ENCODE peak calls at places on chromosomes 13 and 19, in six cellular contexts. H is adipocyte, W is endothelial cell of umbilical vein, V is mesendoderm, O is kidney, F is NT2/D1. G is an unnamed sample.

GRCh38 chr13:92197669-92198068 is 799.2 kb downstream of the GPC5 start:
- DNase-seq in H (no peak), W (no peak), V (no peak), O (no peak), F (no peak), G (no peak)

GRCh38 chr19:39684283-39684682 is 20.0 kb upstream of the LGALS14 start:
- DNase-seq in H (no peak), W (no peak), V (peak; percentile 29), O (no peak), F (no peak), G (no peak)

GRCh38 chr13:86572115-86572514 is 772.9 kb upstream of the SLITRK6 start:
- DNase-seq in H (no peak), W (peak; percentile 1), V (no peak), O (no peak), F (no peak), G (no peak)

GRCh38 chr19:23286477-23286876 is 36.3 kb upstream of the ZNF724 start:
- DNase-seq in H (peak; percentile 2), W (no peak), V (peak; percentile 57), O (no peak), F (peak; percentile 42), G (no peak)

GRCh38 chr13:29260684-29261083 is 334.8 kb downstream of the SLC7A1 start:
- DNase-seq in H (no peak), W (no peak), V (peak; percentile 23), O (no peak), F (no peak), G (no peak)

GRCh38 chr19:3201072-3201700 is 15.5 kb downstream of the NCLN start:
- DNase-seq in H (no peak), W (no peak), V (no peak), O (no peak), F (no peak), G (no peak)

GRCh38 chr19:11964496-11964857 is 363 bp upstream of the ZNF763 start:
- DNase-seq in H (no peak), W (no peak), V (no peak), O (peak; percentile 80), F (no peak), G (no peak)

GRCh38 chr19:13841339-13842293 is 35.3 kb upstream of the NANOS3 start:
- DNase-seq in H (peak; percentile 73), W (no peak), V (no peak), O (peak; percentile 93), F (no peak), G (peak; percentile 82)

GRCh38 chr19:43694553-43694952 is 21.3 kb upstream of the IRGC start:
- DNase-seq in H (no peak), W (no peak), V (no peak), O (no peak), F (no peak), G (no peak)

GRCh38 chr13:37495046-37495445 is 103.5 kb downstream of the POSTN start:
- DNase-seq in H (peak; percentile 45), W (no peak), V (no peak), O (no peak), F (no peak), G (no peak)

GRCh38 chr13:48000559-48001126 is 430 bp downstream of the SUCLA2 start:
- DNase-seq in H (peak; percentile 54), W (peak; percentile 40), V (no peak), O (peak; percentile 81), F (no peak), G (peak; percentile 32)

GRCh38 chr19:49473868-49474544 is at the start of gene FLT3LG:
- DNase-seq in H (peak; percentile 95), W (peak; percentile 68), V (no peak), O (peak; percentile 91), F (no peak), G (peak; percentile 77)

DNA sequence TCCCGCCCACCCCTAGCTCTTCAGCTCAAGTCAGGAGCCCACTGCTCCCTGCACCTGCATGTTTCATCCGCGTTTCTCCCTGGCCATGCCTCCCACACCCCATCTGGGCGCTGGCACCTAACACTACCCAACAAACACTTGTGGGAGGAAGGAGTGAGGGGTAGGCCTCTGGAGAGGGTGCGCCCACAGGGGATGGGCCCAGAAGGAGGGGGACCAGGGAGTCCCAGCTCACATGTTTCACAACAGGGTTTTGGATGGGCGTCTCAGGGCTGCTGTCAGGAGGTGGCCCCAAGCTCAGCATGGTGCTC is 12.1 kb upstream of the TMEM86B start:
- DNase-seq in H (no peak), W (no peak), V (no peak), O (no peak), F (no peak), G (no peak)
- H3K36me3 ChIP-seq in H (peaks cover 91% of the 10 kb centered on the region), W (peaks cover 13% of the 10 kb centered on the region), V (peaks cover 17% of the 10 kb centered on the region), O (peaks cover 49% of the 10 kb centered on the region), F (peaks cover 90% of the 10 kb centered on the region), G (peaks cover 45% of the 10 kb centered on the region)

GRCh38 chr19:6319376-6319775 is 14.0 kb downstream of the ACER1 start:
- DNase-seq in H (no peak), W (no peak), V (no peak), O (no peak), F (no peak), G (no peak)
- H3K9ac ChIP-seq in H (no peak overlapping the region), W (no peak overlapping the region), V (no peak overlapping the region), O (no peak overlapping the region), F (no peak overlapping the region), G (no peak overlapping the region)

DNA sequence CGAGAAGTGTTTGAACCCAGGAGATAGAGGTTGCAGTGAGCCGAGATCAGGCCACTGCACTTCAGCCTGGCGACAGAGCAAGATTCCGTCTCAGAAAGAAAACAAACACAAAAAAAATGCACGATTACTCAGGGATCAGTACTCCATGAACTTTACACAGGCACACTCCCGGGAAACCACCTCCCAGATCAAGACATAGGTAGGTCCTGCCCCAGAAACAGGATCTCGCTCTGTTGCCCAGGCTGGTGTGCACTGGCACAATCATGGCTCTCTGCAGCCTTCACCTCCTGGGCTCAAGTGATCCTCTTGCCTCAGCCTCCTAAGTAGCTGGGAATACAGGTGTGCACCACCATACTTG is 11.2 kb downstream of the VASP start:
- DNase-seq in H (no peak), W (no peak), V (no peak), O (no peak), F (no peak), G (no peak)
- H3K36me3 ChIP-seq in H (peaks cover 18% of the 10 kb centered on the region), W (peaks cover 12% of the 10 kb centered on the region), V (peaks cover 12% of the 10 kb centered on the region), O (peaks cover 3% of the 10 kb centered on the region), F (peaks cover 68% of the 10 kb centered on the region), G (peaks cover 6% of the 10 kb centered on the region)

GRCh38 chr13:102856603-102857002 is 10.8 kb downstream of the ERCC5 start:
- DNase-seq in H (no peak), W (no peak), V (no peak), O (no peak), F (no peak), G (peak; percentile 34)
- H3K9ac ChIP-seq in H (no peak overlapping the region), W (no peak overlapping the region), V (no peak overlapping the region), O (no peak overlapping the region), F (no peak overlapping the region), G (no peak overlapping the region)

DNA sequence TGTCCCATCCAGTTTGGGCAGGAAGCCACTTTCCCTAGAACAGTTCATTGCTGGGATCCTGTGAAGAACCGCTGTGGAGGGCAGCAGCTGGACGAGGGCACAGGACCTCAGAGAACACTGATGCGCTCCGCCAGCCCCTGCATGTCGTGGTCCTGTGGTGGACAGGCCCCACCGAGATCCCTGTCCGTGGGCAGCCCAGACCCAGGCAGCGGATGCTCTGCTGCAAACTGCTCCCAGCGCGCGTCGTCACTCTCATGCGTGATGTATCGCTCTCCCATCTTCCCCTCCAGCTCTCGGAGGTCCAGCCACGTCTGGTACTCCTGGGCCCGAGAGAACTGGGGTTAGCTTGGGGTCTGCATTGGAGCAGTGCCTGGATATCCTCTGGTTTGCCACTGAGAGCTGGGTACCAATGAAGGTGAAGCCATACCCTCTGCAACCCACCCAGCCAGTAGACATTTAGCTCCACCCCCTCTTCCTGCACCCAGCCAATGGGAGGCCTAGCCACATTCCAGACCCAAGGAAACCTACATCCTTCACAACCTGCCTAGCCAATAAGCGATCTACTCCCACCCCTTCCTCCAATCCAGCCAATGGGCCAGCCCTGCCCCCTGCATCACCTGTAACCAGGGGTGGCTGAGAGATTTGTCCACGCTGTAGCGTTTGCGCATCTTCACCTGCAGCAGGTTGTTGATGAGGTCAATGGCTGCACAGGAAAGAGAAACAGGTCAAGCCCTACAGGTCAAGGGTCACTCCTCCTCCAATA is 13.6 kb upstream of the DACT3 start:
- DNase-seq in H (no peak), W (peak; percentile 36), V (peak; percentile 87), O (no peak), F (no peak), G (no peak)
- H3K36me3 ChIP-seq in H (peaks cover 39% of the 10 kb centered on the region), W (peaks cover 25% of the 10 kb centered on the region), V (peaks cover 9% of the 10 kb centered on the region), O (peaks cover 6% of the 10 kb centered on the region), F (peaks cover 52% of the 10 kb centered on the region), G (peaks cover 7% of the 10 kb centered on the region)

GRCh38 chr19:4986471-4986888 is 17.6 kb downstream of the KDM4B start:
- DNase-seq in H (no peak), W (no peak), V (no peak), O (no peak), F (no peak), G (no peak)

GRCh38 chr19:4987286-4987685 is 18.4 kb downstream of the KDM4B start:
- DNase-seq in H (no peak), W (no peak), V (peak; percentile 68), O (no peak), F (no peak), G (no peak)

GRCh38 chr19:4987692-4988370 is 18.9 kb downstream of the KDM4B start:
- DNase-seq in H (no peak), W (no peak), V (no peak), O (no peak), F (no peak), G (no peak)

GRCh38 chr19:4990306-4990705 is 21.4 kb downstream of the KDM4B start:
- DNase-seq in H (no peak), W (no peak), V (no peak), O (no peak), F (no peak), G (no peak)

DNA sequence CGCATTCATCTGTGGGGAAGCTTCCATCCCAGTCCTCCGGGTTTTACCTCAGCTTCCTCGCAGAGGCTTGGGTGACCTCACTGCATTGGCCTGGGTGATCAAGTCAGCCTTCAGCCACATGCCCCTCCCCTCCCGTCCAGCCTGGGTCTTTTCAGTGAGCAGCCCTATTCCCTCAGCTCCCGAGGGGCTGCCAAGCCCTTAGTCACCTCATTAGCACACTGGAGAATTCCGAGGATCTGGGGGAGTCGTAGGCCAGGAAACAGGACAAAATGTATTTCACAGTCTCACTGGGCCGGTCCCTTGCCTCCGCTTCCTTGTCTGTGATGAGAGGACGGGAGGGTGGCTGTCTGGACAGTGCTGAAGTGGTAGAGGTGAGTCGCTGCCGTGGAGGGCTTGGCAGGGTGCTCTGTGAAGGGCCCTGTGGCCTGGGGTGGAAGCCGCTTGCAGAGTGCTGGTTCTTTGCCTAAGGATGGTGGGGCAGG is 19.9 kb downstream of the KDM4B start:
- DNase-seq in H (peak; percentile 53), W (no peak), V (peak; percentile 93), O (peak; percentile 87), F (peak; percentile 63), G (no peak)
- H3K9ac ChIP-seq in H (peak overlapping the region; percentile 30), W (no peak overlapping the region), V (peak overlapping the region; percentile 26), O (no peak overlapping the region), F (peak overlapping the region; percentile 2), G (peak overlapping the region; percentile 43)